ENCODE peak calls at places on chromosomes 6 and 20, in four cellular contexts. One of them, this sample, is unnamed.

GRCh38 chr6:12459945-12460800 is 170.0 kb downstream of the EDN1 start:
- DNase-seq in adipocyte: peak
- DNase-seq in neural crest cell: no peak
- DNase-seq in NCI-H1092: no peak
- DNase-seq in this sample: no peak

GRCh38 chr6:27076116-27076515 is 171.4 kb upstream of the PRSS16 start:
- DNase-seq in adipocyte: no peak
- DNase-seq in neural crest cell: no peak
- DNase-seq in NCI-H1092: no peak
- DNase-seq in this sample: no peak

GRCh38 chr6:149545258-149545753 is 537 bp downstream of the PPIL4 start:
- DNase-seq in adipocyte: peak
- DNase-seq in neural crest cell: peak
- DNase-seq in NCI-H1092: no peak
- DNase-seq in this sample: no peak

GRCh38 chr6:3749991-3750323 is 1.6 kb downstream of the PXDC1 start:
- DNase-seq in adipocyte: peak
- DNase-seq in neural crest cell: no peak
- DNase-seq in NCI-H1092: no peak
- DNase-seq in this sample: no peak

GRCh38 chr20:44033344-44033743 is 118.7 kb downstream of the TOX2 start:
- DNase-seq in adipocyte: no peak
- DNase-seq in neural crest cell: no peak
- DNase-seq in NCI-H1092: no peak
- DNase-seq in this sample: no peak

GRCh38 chr20:32354592-32355416 is 3.3 kb upstream of the ASXL1 start:
- DNase-seq in adipocyte: peak
- DNase-seq in neural crest cell: no peak
- DNase-seq in NCI-H1092: no peak
- DNase-seq in this sample: no peak

GRCh38 chr6:44058617-44059358 is 68.5 kb downstream of the MRPL14 start:
- DNase-seq in adipocyte: peak
- DNase-seq in neural crest cell: no peak
- DNase-seq in NCI-H1092: no peak
- DNase-seq in this sample: no peak

GRCh38 chr20:31579245-31579644 is 25.8 kb upstream of the ID1 start:
- DNase-seq in adipocyte: no peak
- DNase-seq in neural crest cell: no peak
- DNase-seq in NCI-H1092: no peak
- DNase-seq in this sample: no peak

GRCh38 chr6:127328043-127328442 is 15.4 kb downstream of the ECHDC1 start:
- DNase-seq in adipocyte: no peak
- DNase-seq in neural crest cell: no peak
- DNase-seq in NCI-H1092: no peak
- DNase-seq in this sample: no peak

GRCh38 chr6:159193923-159194322 is 24.7 kb downstream of the FNDC1 start:
- DNase-seq in adipocyte: peak
- DNase-seq in neural crest cell: no peak
- DNase-seq in NCI-H1092: no peak
- DNase-seq in this sample: no peak

GRCh38 chr20:36540551-36541211 is 638 bp upstream of the MYL9 start:
- DNase-seq in adipocyte: no peak
- DNase-seq in neural crest cell: no peak
- DNase-seq in NCI-H1092: no peak
- DNase-seq in this sample: no peak

GRCh38 chr6:82298012-82298411 is 50.5 kb upstream of the IBTK start:
- DNase-seq in adipocyte: peak
- DNase-seq in neural crest cell: no peak
- DNase-seq in NCI-H1092: no peak
- DNase-seq in this sample: no peak

GRCh38 chr6:135880066-135880972 is 28.8 kb downstream of the PDE7B start:
- DNase-seq in adipocyte: peak
- DNase-seq in neural crest cell: no peak
- DNase-seq in NCI-H1092: no peak
- DNase-seq in this sample: no peak

GRCh38 chr6:119124079-119124824 is 45.8 kb upstream of the FAM184A start:
- DNase-seq in adipocyte: no peak
- DNase-seq in neural crest cell: no peak
- DNase-seq in NCI-H1092: no peak
- DNase-seq in this sample: no peak

GRCh38 chr6:150579611-150580010 is 20.1 kb upstream of the PLEKHG1 start:
- DNase-seq in adipocyte: no peak
- DNase-seq in neural crest cell: no peak
- DNase-seq in NCI-H1092: no peak
- DNase-seq in this sample: no peak

GRCh38 chr20:10255846-10256245 is 37.2 kb downstream of the SNAP25 start:
- DNase-seq in adipocyte: no peak
- DNase-seq in neural crest cell: no peak
- DNase-seq in NCI-H1092: no peak
- DNase-seq in this sample: no peak

GRCh38 chr6:6976193-6976592 is 131.6 kb upstream of the RREB1 start:
- DNase-seq in adipocyte: no peak
- DNase-seq in neural crest cell: no peak
- DNase-seq in NCI-H1092: no peak
- DNase-seq in this sample: no peak

GRCh38 chr6:118876814-118877213 is 17.1 kb upstream of the ASF1A start:
- DNase-seq in adipocyte: peak
- DNase-seq in neural crest cell: no peak
- DNase-seq in NCI-H1092: no peak
- DNase-seq in this sample: no peak

GRCh38 chr6:23905301-23905700 is 220.7 kb upstream of the NRSN1 start:
- DNase-seq in adipocyte: no peak
- DNase-seq in neural crest cell: no peak
- DNase-seq in NCI-H1092: no peak
- DNase-seq in this sample: no peak

GRCh38 chr6:133555726-133556125 is 314.6 kb downstream of the EYA4 start:
- DNase-seq in adipocyte: no peak
- DNase-seq in neural crest cell: no peak
- DNase-seq in NCI-H1092: no peak
- DNase-seq in this sample: peak

GRCh38 chr6:118344014-118344670 is 204.0 kb upstream of the PLN start:
- DNase-seq in adipocyte: peak
- DNase-seq in neural crest cell: no peak
- DNase-seq in NCI-H1092: no peak
- DNase-seq in this sample: no peak